ENCODE peak calls at places on chromosomes 12 and 14, in four cellular contexts. C, G, Z and U are unnamed samples.
A peak's percentile ranks its signal among the peaks of the same experiment; 100 is the strongest.

GRCh38 chr14:85380891-85381290 is 149.1 kb upstream of the FLRT2 start:
- DNase-seq in C (no peak), G (no peak), Z (no peak), U (no peak)

GRCh38 chr12:51866762-51867161 is 18.2 kb upstream of the FIGNL2 start:
- DNase-seq in C (peak; percentile 9), G (no peak), Z (no peak), U (no peak)

GRCh38 chr14:103984196-103984595 is 41.9 kb upstream of the RD3L start:
- DNase-seq in C (no peak), G (no peak), Z (no peak), U (no peak)

GRCh38 chr12:115225845-115226244 is 541.9 kb upstream of the TBX3 start:
- DNase-seq in C (no peak), G (no peak), Z (no peak), U (no peak)

GRCh38 chr12:132167610-132168310 is 23.5 kb downstream of the NOC4L start:
- DNase-seq in C (no peak), G (no peak), Z (no peak), U (no peak)

GRCh38 chr12:26810330-26810729 is 22.7 kb downstream of the ITPR2 start:
- DNase-seq in C (peak; percentile 61), G (peak; percentile 36), Z (peak; percentile 15), U (no peak)

GRCh38 chr14:94390372-94391086 is 2.1 kb upstream of the SERPINA1 start:
- DNase-seq in C (peak; percentile 80), G (no peak), Z (no peak), U (no peak)

GRCh38 chr14:95941897-95942296 is 65.3 kb downstream of the TUNAR start:
- DNase-seq in C (no peak), G (no peak), Z (no peak), U (no peak)

GRCh38 chr14:58626441-58626840 is 11.3 kb upstream of the DACT1 start:
- DNase-seq in C (peak; percentile 8), G (no peak), Z (no peak), U (no peak)

GRCh38 chr12:28172434-28173030 is 17.7 kb upstream of the CCDC91 start:
- DNase-seq in C (peak; percentile 78), G (no peak), Z (peak; percentile 6), U (no peak)

GRCh38 chr12:72230589-72230988 is 41.6 kb upstream of the TRHDE start:
- DNase-seq in C (no peak), G (no peak), Z (no peak), U (no peak)

GRCh38 chr12:101713059-101713682 is 15.7 kb downstream of the CHPT1 start:
- DNase-seq in C (no peak), G (no peak), Z (no peak), U (no peak)

GRCh38 chr12:63955831-63956685 is 111.6 kb downstream of the SRGAP1 start:
- DNase-seq in C (peak; percentile 78), G (peak; percentile 75), Z (no peak), U (no peak)

GRCh38 chr14:33972522-33973162 is 21.8 kb upstream of the EGLN3 start:
- DNase-seq in C (no peak), G (no peak), Z (no peak), U (no peak)

GRCh38 chr14:74737753-74738325 is 24.9 kb downstream of the FCF1 start:
- DNase-seq in C (peak; percentile 47), G (no peak), Z (no peak), U (no peak)

GRCh38 chr12:4027412-4027811 is 154.2 kb upstream of the PARP11 start:
- DNase-seq in C (no peak), G (no peak), Z (no peak), U (no peak)

GRCh38 chr12:109163150-109163549 is 46.8 kb downstream of the ACACB start:
- DNase-seq in C (no peak), G (no peak), Z (no peak), U (no peak)

GRCh38 chr12:89156324-89156723 is 196.0 kb downstream of the DUSP6 start:
- DNase-seq in C (no peak), G (no peak), Z (no peak), U (no peak)

GRCh38 chr14:75374911-75375310 is 52.9 kb upstream of the JDP2 start:
- DNase-seq in C (no peak), G (no peak), Z (no peak), U (no peak)

GRCh38 chr14:53946404-53947400 is 9.9 kb downstream of the BMP4 start:
- DNase-seq in C (no peak), G (no peak), Z (peak; percentile 65), U (no peak)

GRCh38 chr14:72565200-72565599 is 328.7 kb downstream of the DPF3 start:
- DNase-seq in C (no peak), G (no peak), Z (no peak), U (no peak)

GRCh38 chr14:90381999-90382451 is 14.8 kb upstream of the CALM1 start:
- DNase-seq in C (no peak), G (peak; percentile 48), Z (peak; percentile 18), U (no peak)

GRCh38 chr12:111636209-111636928 is 37.3 kb upstream of the ATXN2 start:
- DNase-seq in C (no peak), G (peak; percentile 73), Z (peak; percentile 20), U (no peak)

GRCh38 chr12:57241556-57242310 is 9.3 kb downstream of the STAC3 start:
- DNase-seq in C (no peak), G (no peak), Z (no peak), U (no peak)

GRCh38 chr12:57240926-57241555 is 9.9 kb downstream of the STAC3 start:
- DNase-seq in C (no peak), G (no peak), Z (peak; percentile 38), U (no peak)

GRCh38 chr12:57238854-57239554 is 9.5 kb downstream of the SHMT2 start:
- DNase-seq in C (peak; percentile 84), G (peak; percentile 81), Z (peak; percentile 96), U (peak; percentile 83)

GRCh38 chr12:57239587-57240068 is 10.1 kb downstream of the SHMT2 start:
- DNase-seq in C (no peak), G (no peak), Z (no peak), U (no peak)

DNA sequence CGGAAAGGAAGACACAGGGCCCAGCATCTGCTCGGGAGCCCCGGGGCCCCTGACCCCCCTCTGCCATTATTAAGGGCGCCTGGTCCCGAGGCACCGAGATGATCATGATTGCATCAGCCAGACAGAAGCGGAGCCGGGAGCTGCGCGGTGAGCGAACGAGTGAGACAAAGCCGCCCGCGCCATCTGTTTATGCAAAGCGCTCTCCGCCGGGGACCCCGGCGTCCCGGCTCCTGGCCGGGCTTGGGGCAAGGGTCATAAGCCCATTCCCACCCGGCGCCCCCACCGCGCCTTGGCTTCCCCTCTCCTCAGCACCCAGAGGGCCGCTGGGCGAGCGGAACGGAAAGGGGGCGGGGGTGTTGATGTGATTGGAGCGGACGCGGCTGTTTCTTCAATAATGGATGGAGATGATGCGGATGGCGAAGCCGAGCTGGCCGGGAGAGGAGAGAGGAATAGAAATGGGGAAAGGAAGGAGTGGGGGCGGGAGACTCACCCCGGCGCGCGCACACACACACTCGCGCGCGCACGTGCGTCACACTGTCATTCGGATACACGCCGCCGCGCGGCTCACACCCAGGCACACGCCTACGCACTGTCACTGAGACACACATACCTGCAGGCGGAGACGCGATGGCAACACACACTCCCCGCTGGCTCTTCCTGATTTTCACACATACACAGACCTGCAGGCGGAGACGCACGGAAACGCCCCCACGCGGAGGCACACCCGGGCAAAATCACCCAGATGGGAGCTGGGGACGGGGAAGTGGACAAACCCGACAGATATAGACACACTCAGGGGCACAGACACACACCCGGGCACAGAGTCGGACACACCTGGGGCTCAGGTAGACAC is 10.7 kb downstream of the STAC3 start:
- DNase-seq in C (peak; percentile 54), G (no peak), Z (no peak), U (no peak)
- TF ChIP-seq CTCF in C (no peak), G (no peak), Z (no peak), U (no peak)

GRCh38 chr12:55955800-55956508 is 9.9 kb downstream of the PMEL start:
- DNase-seq in C (peak; percentile 88), G (peak; percentile 27), Z (peak; percentile 33), U (no peak)
- TF ChIP-seq CTCF in C (peak; percentile 43), G (no peak), Z (no peak), U (no peak)

GRCh38 chr12:121823101-121823726 is 19.4 kb downstream of the SETD1B start:
- DNase-seq in C (no peak), G (no peak), Z (no peak), U (no peak)

GRCh38 chr12:121823727-121824115 is 19.9 kb downstream of the SETD1B start:
- DNase-seq in C (no peak), G (no peak), Z (no peak), U (no peak)

GRCh38 chr12:121827351-121828099 is 23.7 kb downstream of the SETD1B start:
- DNase-seq in C (no peak), G (no peak), Z (no peak), U (no peak)

GRCh38 chr12:121826318-121826954 is 22.6 kb downstream of the SETD1B start:
- DNase-seq in C (no peak), G (no peak), Z (no peak), U (no peak)

DNA sequence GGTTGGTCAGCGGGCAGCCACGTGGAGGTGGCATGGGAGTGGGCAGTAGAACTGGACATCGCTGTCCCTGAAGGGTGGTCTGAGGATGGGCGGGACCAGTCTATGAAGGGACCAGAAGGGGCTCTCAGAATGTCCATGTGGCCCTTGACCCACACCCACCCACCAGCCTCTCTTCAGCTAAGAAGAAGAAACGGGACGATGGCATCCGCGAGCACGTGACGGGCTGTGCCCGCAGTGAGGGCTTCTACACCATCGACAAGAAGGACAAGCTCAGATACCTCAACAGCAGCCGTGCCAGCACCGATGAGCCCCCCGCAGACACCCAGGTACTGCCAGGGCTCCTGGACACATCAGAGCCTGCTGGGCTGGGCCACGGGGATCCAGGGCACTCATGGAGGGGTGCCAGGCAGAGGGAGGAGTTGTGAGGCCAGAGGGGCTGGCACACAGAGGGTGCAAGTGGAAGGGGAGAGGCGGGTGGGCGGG is 21.3 kb downstream of the SETD1B start:
- DNase-seq in C (no peak), G (no peak), Z (no peak), U (no peak)
- TF ChIP-seq CTCF in C (no peak), G (no peak), Z (no peak), U (no peak)

GRCh38 chr12:120736404-120737331 is 11.0 kb downstream of the ACADS start:
- DNase-seq in C (no peak), G (no peak), Z (no peak), U (no peak)

GRCh38 chr12:120739031-120739762 is 13.6 kb downstream of the ACADS start:
- DNase-seq in C (no peak), G (no peak), Z (no peak), U (no peak)

GRCh38 chr12:120739821-120740613 is 14.4 kb downstream of the ACADS start:
- DNase-seq in C (no peak), G (no peak), Z (no peak), U (no peak)

GRCh38 chr12:120737557-120738251 is 12.1 kb downstream of the ACADS start:
- DNase-seq in C (no peak), G (no peak), Z (peak; percentile 39), U (no peak)

DNA sequence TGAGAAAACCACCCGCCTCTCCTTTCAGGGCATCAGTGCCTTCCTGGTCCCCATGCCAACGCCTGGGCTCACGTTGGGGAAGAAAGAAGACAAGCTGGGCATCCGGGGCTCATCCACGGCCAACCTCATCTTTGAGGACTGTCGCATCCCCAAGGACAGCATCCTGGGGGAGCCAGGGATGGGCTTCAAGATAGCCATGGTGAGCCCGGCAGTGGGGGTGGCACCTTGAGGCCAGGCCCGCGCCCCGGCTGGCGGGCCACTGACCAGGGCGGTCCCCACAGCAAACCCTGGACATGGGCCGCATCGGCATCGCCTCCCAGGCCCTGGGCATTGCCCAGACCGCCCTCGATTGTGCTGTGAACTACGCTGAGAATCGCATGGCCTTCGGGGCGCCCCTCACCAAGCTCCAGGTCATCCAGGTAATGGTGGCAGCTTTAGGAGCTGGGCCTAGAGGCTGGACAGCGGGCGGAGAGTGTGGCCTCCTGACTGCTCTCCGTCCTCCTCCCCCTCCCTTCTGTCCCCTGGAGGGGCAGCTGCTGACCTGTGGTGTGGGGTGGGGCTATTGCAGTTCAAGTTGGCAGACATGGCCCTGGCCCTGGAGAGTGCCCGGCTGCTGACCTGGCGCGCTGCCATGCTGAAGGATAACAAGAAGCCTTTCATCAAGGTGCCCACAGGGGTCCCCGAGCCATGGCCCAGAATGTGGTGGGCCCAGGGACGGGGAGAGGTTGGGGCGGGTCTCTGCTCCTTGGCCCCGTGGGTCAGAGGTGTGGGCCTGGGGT is 12.8 kb downstream of the ACADS start:
- DNase-seq in C (no peak), G (no peak), Z (no peak), U (no peak)
- TF ChIP-seq CTCF in C (no peak), G (no peak), Z (no peak), U (no peak)